ENCODE peak calls at places on chromosomes 6 and 20, in seven cellular contexts. One of them, this sample, is unnamed.

GRCh38 chr6:139640453-139640852 is 266.0 kb upstream of the CITED2 start:
- DNase-seq in HFFc6: no peak
- DNase-seq in right lobe of liver: no peak
- DNase-seq in PC-9: no peak
- DNase-seq in testis: no peak
- DNase-seq in A549: no peak
- DNase-seq in bronchial epithelial cell: no peak
- DNase-seq in this sample: no peak

GRCh38 chr6:32107447-32107846 is 1.7 kb downstream of the TNXB start:
- DNase-seq in bronchial epithelial cell: no peak
- DNase-seq in A549: no peak
- DNase-seq in PC-9: no peak
- DNase-seq in right lobe of liver: no peak
- DNase-seq in testis: no peak
- DNase-seq in HFFc6: no peak
- DNase-seq in this sample: no peak

GRCh38 chr6:128822271-128822670 is 60.7 kb upstream of the LAMA2 start:
- DNase-seq in right lobe of liver: no peak
- DNase-seq in HFFc6: no peak
- DNase-seq in A549: no peak
- DNase-seq in testis: no peak
- DNase-seq in bronchial epithelial cell: peak
- DNase-seq in PC-9: no peak
- DNase-seq in this sample: no peak

GRCh38 chr6:158789115-158789917 is 29.9 kb downstream of the EZR start:
- DNase-seq in right lobe of liver: no peak
- DNase-seq in HFFc6: no peak
- DNase-seq in PC-9: no peak
- DNase-seq in bronchial epithelial cell: no peak
- DNase-seq in A549: no peak
- DNase-seq in testis: no peak
- DNase-seq in this sample: no peak

GRCh38 chr6:111711989-111712388 is 106.3 kb upstream of the TRAF3IP2 start:
- DNase-seq in A549: no peak
- DNase-seq in bronchial epithelial cell: no peak
- DNase-seq in HFFc6: no peak
- DNase-seq in PC-9: no peak
- DNase-seq in right lobe of liver: no peak
- DNase-seq in testis: no peak
- DNase-seq in this sample: no peak

GRCh38 chr20:8527998-8528397 is 395.9 kb downstream of the PLCB1 start:
- DNase-seq in PC-9: no peak
- DNase-seq in A549: no peak
- DNase-seq in testis: no peak
- DNase-seq in bronchial epithelial cell: peak
- DNase-seq in HFFc6: peak
- DNase-seq in right lobe of liver: no peak
- DNase-seq in this sample: peak

GRCh38 chr6:117389227-117390057 is 36.3 kb downstream of the ROS1 start:
- DNase-seq in A549: peak
- DNase-seq in HFFc6: no peak
- DNase-seq in PC-9: peak
- DNase-seq in testis: no peak
- DNase-seq in right lobe of liver: no peak
- DNase-seq in bronchial epithelial cell: peak
- DNase-seq in this sample: peak

GRCh38 chr6:36033935-36034334 is 6.3 kb downstream of the MAPK14 start:
- DNase-seq in HFFc6: peak
- DNase-seq in testis: no peak
- DNase-seq in bronchial epithelial cell: peak
- DNase-seq in A549: no peak
- DNase-seq in PC-9: no peak
- DNase-seq in right lobe of liver: no peak
- DNase-seq in this sample: peak

GRCh38 chr6:52514514-52514913 is 62.3 kb downstream of the TRAM2 start:
- DNase-seq in testis: no peak
- DNase-seq in right lobe of liver: no peak
- DNase-seq in bronchial epithelial cell: peak
- DNase-seq in HFFc6: peak
- DNase-seq in A549: no peak
- DNase-seq in PC-9: peak
- DNase-seq in this sample: peak

GRCh38 chr6:159790947-159791598 is 806 bp downstream of the MRPL18 start:
- DNase-seq in PC-9: no peak
- DNase-seq in testis: peak
- DNase-seq in right lobe of liver: peak
- DNase-seq in HFFc6: no peak
- DNase-seq in A549: no peak
- DNase-seq in bronchial epithelial cell: peak
- DNase-seq in this sample: peak

GRCh38 chr20:56750430-56750829 is 121.3 kb downstream of the TFAP2C start:
- DNase-seq in right lobe of liver: no peak
- DNase-seq in testis: peak
- DNase-seq in HFFc6: no peak
- DNase-seq in A549: no peak
- DNase-seq in bronchial epithelial cell: no peak
- DNase-seq in PC-9: no peak
- DNase-seq in this sample: no peak

GRCh38 chr6:31115941-31116560 is 1.5 kb downstream of the PSORS1C1 start:
- DNase-seq in A549: no peak
- DNase-seq in HFFc6: no peak
- DNase-seq in PC-9: no peak
- DNase-seq in right lobe of liver: no peak
- DNase-seq in testis: no peak
- DNase-seq in bronchial epithelial cell: no peak
- DNase-seq in this sample: no peak

GRCh38 chr20:39132093-39132492 is 169.9 kb downstream of the DHX35 start:
- DNase-seq in PC-9: no peak
- DNase-seq in right lobe of liver: no peak
- DNase-seq in bronchial epithelial cell: no peak
- DNase-seq in A549: no peak
- DNase-seq in testis: no peak
- DNase-seq in HFFc6: no peak
- DNase-seq in this sample: no peak

GRCh38 chr6:27040244-27041042 is 207.1 kb upstream of the PRSS16 start:
- DNase-seq in bronchial epithelial cell: no peak
- DNase-seq in A549: no peak
- DNase-seq in right lobe of liver: no peak
- DNase-seq in HFFc6: no peak
- DNase-seq in testis: no peak
- DNase-seq in PC-9: no peak
- DNase-seq in this sample: no peak

GRCh38 chr6:5511924-5512323 is 250.6 kb downstream of the FARS2 start:
- DNase-seq in right lobe of liver: no peak
- DNase-seq in HFFc6: peak
- DNase-seq in testis: no peak
- DNase-seq in PC-9: no peak
- DNase-seq in A549: no peak
- DNase-seq in bronchial epithelial cell: no peak
- DNase-seq in this sample: no peak

GRCh38 chr20:63029358-63030121 is 22.8 kb upstream of the BHLHE23 start:
- DNase-seq in bronchial epithelial cell: peak
- DNase-seq in testis: no peak
- DNase-seq in HFFc6: no peak
- DNase-seq in A549: no peak
- DNase-seq in right lobe of liver: no peak
- DNase-seq in PC-9: no peak
- DNase-seq in this sample: no peak

GRCh38 chr20:10356628-10357027 is 77.4 kb downstream of the MKKS start:
- DNase-seq in testis: no peak
- DNase-seq in right lobe of liver: no peak
- DNase-seq in PC-9: no peak
- DNase-seq in HFFc6: no peak
- DNase-seq in A549: no peak
- DNase-seq in bronchial epithelial cell: no peak
- DNase-seq in this sample: no peak

GRCh38 chr6:31721351-31722020 is at the start of gene LY6G6C:
- DNase-seq in PC-9: no peak
- DNase-seq in bronchial epithelial cell: no peak
- DNase-seq in right lobe of liver: no peak
- DNase-seq in A549: no peak
- DNase-seq in HFFc6: no peak
- DNase-seq in testis: no peak
- DNase-seq in this sample: no peak

GRCh38 chr20:32538526-32538918 is 46.6 kb downstream of the NOL4L start:
- DNase-seq in right lobe of liver: no peak
- DNase-seq in A549: no peak
- DNase-seq in testis: peak
- DNase-seq in HFFc6: no peak
- DNase-seq in PC-9: peak
- DNase-seq in bronchial epithelial cell: no peak
- DNase-seq in this sample: no peak

GRCh38 chr6:159691133-159691962 is 1.7 kb downstream of the SOD2 start:
- DNase-seq in PC-9: peak
- DNase-seq in bronchial epithelial cell: peak
- DNase-seq in HFFc6: peak
- DNase-seq in A549: peak
- DNase-seq in testis: no peak
- DNase-seq in right lobe of liver: no peak
- DNase-seq in this sample: peak

GRCh38 chr20:1001981-1002681 is at the start of gene RSPO4:
- DNase-seq in PC-9: no peak
- DNase-seq in HFFc6: no peak
- DNase-seq in testis: no peak
- DNase-seq in right lobe of liver: no peak
- DNase-seq in bronchial epithelial cell: no peak
- DNase-seq in A549: no peak
- DNase-seq in this sample: no peak

GRCh38 chr6:18053555-18054445 is 66.4 kb upstream of the KIF13A start:
- DNase-seq in testis: no peak
- DNase-seq in right lobe of liver: no peak
- DNase-seq in HFFc6: peak
- DNase-seq in A549: no peak
- DNase-seq in PC-9: peak
- DNase-seq in bronchial epithelial cell: peak
- DNase-seq in this sample: peak

GRCh38 chr20:5001174-5002076 is at the start of gene SLC23A2:
- DNase-seq in A549: peak
- DNase-seq in bronchial epithelial cell: no peak
- DNase-seq in HFFc6: no peak
- DNase-seq in testis: peak
- DNase-seq in right lobe of liver: peak
- DNase-seq in PC-9: peak
- DNase-seq in this sample: peak

GRCh38 chr20:5000263-5001173 is 792 bp downstream of the SLC23A2 start:
- DNase-seq in testis: peak
- DNase-seq in bronchial epithelial cell: no peak
- DNase-seq in A549: no peak
- DNase-seq in right lobe of liver: peak
- DNase-seq in PC-9: no peak
- DNase-seq in HFFc6: peak
- DNase-seq in this sample: no peak

GRCh38 chr20:4997207-4997606 is 4.1 kb downstream of the SLC23A2 start:
- DNase-seq in testis: no peak
- DNase-seq in A549: no peak
- DNase-seq in bronchial epithelial cell: no peak
- DNase-seq in HFFc6: peak
- DNase-seq in PC-9: no peak
- DNase-seq in right lobe of liver: no peak
- DNase-seq in this sample: no peak

GRCh38 chr20:4999788-5000187 is 1.5 kb downstream of the SLC23A2 start:
- DNase-seq in right lobe of liver: no peak
- DNase-seq in bronchial epithelial cell: no peak
- DNase-seq in A549: no peak
- DNase-seq in PC-9: no peak
- DNase-seq in testis: no peak
- DNase-seq in HFFc6: no peak
- DNase-seq in this sample: no peak

GRCh38 chr20:4998160-4998651 is 3.1 kb downstream of the SLC23A2 start:
- DNase-seq in PC-9: no peak
- DNase-seq in bronchial epithelial cell: no peak
- DNase-seq in A549: peak
- DNase-seq in right lobe of liver: no peak
- DNase-seq in HFFc6: no peak
- DNase-seq in testis: no peak
- DNase-seq in this sample: no peak
- TF ChIP-seq CTCF in PC-9: no peak
- TF ChIP-seq CTCF in bronchial epithelial cell: no peak
- TF ChIP-seq CTCF in A549: no peak
- TF ChIP-seq CTCF in right lobe of liver: peak
- TF ChIP-seq CTCF in HFFc6: peak
- TF ChIP-seq CTCF in testis: no peak
- TF ChIP-seq CTCF in this sample: no peak

GRCh38 chr6:70210462-70210861 is 92.4 kb downstream of the COL9A1 start:
- DNase-seq in A549: peak
- DNase-seq in bronchial epithelial cell: peak
- DNase-seq in HFFc6: no peak
- DNase-seq in right lobe of liver: no peak
- DNase-seq in PC-9: no peak
- DNase-seq in testis: no peak
- DNase-seq in this sample: peak
- TF ChIP-seq CTCF in A549: peak
- TF ChIP-seq CTCF in bronchial epithelial cell: peak
- TF ChIP-seq CTCF in HFFc6: peak
- TF ChIP-seq CTCF in right lobe of liver: peak
- TF ChIP-seq CTCF in PC-9: no peak
- TF ChIP-seq CTCF in testis: no peak
- TF ChIP-seq CTCF in this sample: peak

GRCh38 chr6:126035764-126036163 is 49.4 kb downstream of the TRMT11 start:
- DNase-seq in PC-9: no peak
- DNase-seq in testis: no peak
- DNase-seq in A549: no peak
- DNase-seq in HFFc6: no peak
- DNase-seq in bronchial epithelial cell: no peak
- DNase-seq in right lobe of liver: no peak
- DNase-seq in this sample: no peak

GRCh38 chr6:126034671-126035070 is 48.3 kb downstream of the TRMT11 start:
- DNase-seq in bronchial epithelial cell: no peak
- DNase-seq in HFFc6: no peak
- DNase-seq in right lobe of liver: no peak
- DNase-seq in testis: no peak
- DNase-seq in PC-9: no peak
- DNase-seq in A549: no peak
- DNase-seq in this sample: no peak

GRCh38 chr6:126038234-126038633 is 51.9 kb downstream of the TRMT11 start:
- DNase-seq in testis: no peak
- DNase-seq in HFFc6: no peak
- DNase-seq in right lobe of liver: no peak
- DNase-seq in A549: no peak
- DNase-seq in PC-9: no peak
- DNase-seq in bronchial epithelial cell: no peak
- DNase-seq in this sample: no peak

GRCh38 chr6:126030045-126030444 is 43.7 kb downstream of the TRMT11 start:
- DNase-seq in PC-9: no peak
- DNase-seq in bronchial epithelial cell: no peak
- DNase-seq in right lobe of liver: no peak
- DNase-seq in testis: no peak
- DNase-seq in A549: no peak
- DNase-seq in HFFc6: no peak
- DNase-seq in this sample: no peak

GRCh38 chr6:126033696-126034095 is 47.4 kb downstream of the TRMT11 start:
- DNase-seq in bronchial epithelial cell: peak
- DNase-seq in testis: peak
- DNase-seq in A549: peak
- DNase-seq in right lobe of liver: no peak
- DNase-seq in HFFc6: peak
- DNase-seq in PC-9: peak
- DNase-seq in this sample: peak
- TF ChIP-seq CTCF in bronchial epithelial cell: peak
- TF ChIP-seq CTCF in testis: peak
- TF ChIP-seq CTCF in A549: peak
- TF ChIP-seq CTCF in right lobe of liver: peak
- TF ChIP-seq CTCF in HFFc6: peak
- TF ChIP-seq CTCF in PC-9: peak
- TF ChIP-seq CTCF in this sample: peak

GRCh38 chr20:61161649-61162210 is 90.3 kb upstream of the CDH4 start:
- DNase-seq in testis: no peak
- DNase-seq in PC-9: no peak
- DNase-seq in HFFc6: peak
- DNase-seq in A549: no peak
- DNase-seq in right lobe of liver: no peak
- DNase-seq in bronchial epithelial cell: no peak
- DNase-seq in this sample: no peak
- TF ChIP-seq CTCF in testis: no peak
- TF ChIP-seq CTCF in PC-9: no peak
- TF ChIP-seq CTCF in HFFc6: peak
- TF ChIP-seq CTCF in A549: peak
- TF ChIP-seq CTCF in right lobe of liver: no peak
- TF ChIP-seq CTCF in bronchial epithelial cell: no peak
- TF ChIP-seq CTCF in this sample: no peak